ENCODE peak calls at places on chromosomes 16 and 17, in seven cellular contexts. G, R, X, S, B, P and U are unnamed samples.

GRCh38 chr17:69558796-69559195 is 144.3 kb downstream of the MAP2K6 start:
- DNase-seq in G (no peak), R (no peak), X (no peak), S (no peak), B (no peak), P (no peak), U (no peak)

GRCh38 chr16:87273471-87274030 is 43.6 kb downstream of the C16orf95 start:
- DNase-seq in G (no peak), R (no peak), X (no peak), S (no peak), B (no peak), P (no peak), U (no peak)

GRCh38 chr16:69626256-69626655 is 60.5 kb downstream of the NFAT5 start:
- DNase-seq in G (no peak), R (no peak), X (no peak), S (no peak), B (no peak), P (no peak), U (no peak)

GRCh38 chr17:55168970-55169687 is 95.6 kb upstream of the HLF start:
- DNase-seq in G (peak; percentile 79), R (no peak), X (no peak), S (no peak), B (no peak), P (no peak), U (no peak)

GRCh38 chr17:74259667-74260524 is 14.1 kb upstream of the DNAI2 start:
- DNase-seq in G (no peak), R (no peak), X (no peak), S (no peak), B (no peak), P (no peak), U (no peak)

GRCh38 chr16:25575363-25575762 is 116.4 kb upstream of the HS3ST4 start:
- DNase-seq in G (no peak), R (no peak), X (no peak), S (no peak), B (no peak), P (peak; percentile 89), U (no peak)

GRCh38 chr17:19904412-19904811 is 36.7 kb upstream of the ULK2 start:
- DNase-seq in G (no peak), R (no peak), X (no peak), S (no peak), B (no peak), P (no peak), U (no peak)

GRCh38 chr17:64196626-64197025 is 66.4 kb downstream of the TEX2 start:
- DNase-seq in G (no peak), R (no peak), X (no peak), S (no peak), B (peak; percentile 36), P (no peak), U (peak; percentile 60)

GRCh38 chr16:58265480-58266052 is 29.3 kb downstream of the PRSS54 start:
- DNase-seq in G (no peak), R (no peak), X (no peak), S (no peak), B (no peak), P (no peak), U (no peak)

GRCh38 chr16:88510091-88510719 is 57.1 kb downstream of the ZFPM1 start:
- DNase-seq in G (no peak), R (peak; percentile 73), X (no peak), S (no peak), B (no peak), P (no peak), U (no peak)

GRCh38 chr16:31265329-31266245 is 5.8 kb downstream of the ITGAM start:
- DNase-seq in G (peak; percentile 92), R (no peak), X (peak; percentile 42), S (no peak), B (no peak), P (no peak), U (no peak)

GRCh38 chr16:30731411-30731810 is 16.8 kb upstream of the PHKG2 start:
- DNase-seq in G (peak; percentile 31), R (no peak), X (no peak), S (no peak), B (no peak), P (no peak), U (no peak)

GRCh38 chr17:21232033-21232749 is 18.2 kb upstream of the TMEM11 start:
- DNase-seq in G (no peak), R (no peak), X (no peak), S (no peak), B (no peak), P (no peak), U (no peak)

GRCh38 chr16:56658476-56658875 is 717 bp downstream of the MT1F start:
- DNase-seq in G (no peak), R (no peak), X (no peak), S (no peak), B (no peak), P (no peak), U (no peak)

GRCh38 chr17:40598928-40599627 is 33.8 kb upstream of the CCR7 start:
- DNase-seq in G (peak; percentile 96), R (no peak), X (no peak), S (no peak), B (no peak), P (no peak), U (no peak)

GRCh38 chr17:66488874-66489273 is 186.5 kb downstream of the PRKCA start:
- DNase-seq in G (no peak), R (no peak), X (no peak), S (no peak), B (no peak), P (no peak), U (no peak)

GRCh38 chr16:67279296-67280089 is at the start of gene PLEKHG4:
- DNase-seq in G (peak; percentile 85), R (peak; percentile 55), X (peak; percentile 79), S (peak; percentile 90), B (no peak), P (peak; percentile 86), U (peak; percentile 72)

GRCh38 chr17:72126575-72127486 is 6.0 kb downstream of the SOX9 start:
- DNase-seq in G (no peak), R (peak; percentile 49), X (peak; percentile 47), S (no peak), B (peak; percentile 32), P (no peak), U (no peak)

GRCh38 chr17:50551884-50552283 is 4.9 kb downstream of the SPATA20 start:
- DNase-seq in G (no peak), R (no peak), X (no peak), S (no peak), B (no peak), P (no peak), U (no peak)

GRCh38 chr17:58054641-58055040 is 28.6 kb upstream of the DYNLL2 start:
- DNase-seq in G (no peak), R (no peak), X (no peak), S (no peak), B (no peak), P (no peak), U (no peak)

GRCh38 chr16:77838597-77839255 is 50.4 kb downstream of the VAT1L start:
- DNase-seq in G (no peak), R (no peak), X (no peak), S (no peak), B (no peak), P (no peak), U (no peak)

GRCh38 chr16:6846452-6846851 is 486.2 kb upstream of the RBFOX1 start:
- DNase-seq in G (no peak), R (no peak), X (no peak), S (no peak), B (no peak), P (no peak), U (no peak)

GRCh38 chr16:4320030-4320429 is 4.2 kb downstream of the GLIS2 start:
- DNase-seq in G (no peak), R (no peak), X (no peak), S (no peak), B (no peak), P (no peak), U (no peak)

GRCh38 chr16:86927699-86928098 is 349.4 kb downstream of the FOXL1 start:
- DNase-seq in G (no peak), R (no peak), X (no peak), S (no peak), B (no peak), P (no peak), U (no peak)

GRCh38 chr16:11668590-11669379 is 530 bp downstream of the SNN start:
- DNase-seq in G (no peak), R (no peak), X (no peak), S (no peak), B (no peak), P (peak; percentile 86), U (no peak)

GRCh38 chr17:83121921-83122820 is 42.8 kb downstream of the METRNL start:
- DNase-seq in G (no peak), R (no peak), X (no peak), S (peak; percentile 37), B (no peak), P (no peak), U (no peak)
- H3K4me3 ChIP-seq in G (no peak overlapping the region), R (no peak overlapping the region), X (no peak overlapping the region), S (no peak overlapping the region), B (no peak overlapping the region), P (no peak overlapping the region), U (no peak overlapping the region)

DNA sequence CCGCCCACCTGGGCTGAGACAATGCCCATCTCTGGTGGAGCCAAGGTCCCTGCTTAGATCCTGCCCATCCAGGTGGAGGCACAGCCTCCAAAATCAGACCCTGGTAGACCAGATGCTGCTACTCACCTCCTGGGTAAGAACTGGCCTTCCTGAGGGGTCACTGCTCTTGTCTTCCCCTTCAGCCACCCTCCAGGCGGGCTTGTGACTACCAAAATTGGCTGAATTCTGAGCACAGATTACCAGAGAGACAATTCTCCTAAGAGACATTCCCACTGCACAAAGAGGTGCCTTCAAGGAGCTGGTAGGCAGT is 10.9 kb downstream of the MMP2 start:
- DNase-seq in G (no peak), R (no peak), X (no peak), S (no peak), B (no peak), P (no peak), U (no peak)
- H3K4me3 ChIP-seq in G (no peak overlapping the region), R (no peak overlapping the region), X (no peak overlapping the region), S (no peak overlapping the region), B (no peak overlapping the region), P (no peak overlapping the region), U (no peak overlapping the region)

GRCh38 chr16:65117701-65118448 is 4.0 kb downstream of the CDH11 start:
- DNase-seq in G (peak; percentile 63), R (peak; percentile 62), X (peak; percentile 57), S (no peak), B (peak; percentile 39), P (peak; percentile 86), U (peak; percentile 61)
- H3K4me3 ChIP-seq in G (no peak overlapping the region), R (no peak overlapping the region), X (no peak overlapping the region), S (no peak overlapping the region), B (peak overlapping the region; percentile 2), P (peak overlapping the region; percentile 7), U (no peak overlapping the region)

DNA sequence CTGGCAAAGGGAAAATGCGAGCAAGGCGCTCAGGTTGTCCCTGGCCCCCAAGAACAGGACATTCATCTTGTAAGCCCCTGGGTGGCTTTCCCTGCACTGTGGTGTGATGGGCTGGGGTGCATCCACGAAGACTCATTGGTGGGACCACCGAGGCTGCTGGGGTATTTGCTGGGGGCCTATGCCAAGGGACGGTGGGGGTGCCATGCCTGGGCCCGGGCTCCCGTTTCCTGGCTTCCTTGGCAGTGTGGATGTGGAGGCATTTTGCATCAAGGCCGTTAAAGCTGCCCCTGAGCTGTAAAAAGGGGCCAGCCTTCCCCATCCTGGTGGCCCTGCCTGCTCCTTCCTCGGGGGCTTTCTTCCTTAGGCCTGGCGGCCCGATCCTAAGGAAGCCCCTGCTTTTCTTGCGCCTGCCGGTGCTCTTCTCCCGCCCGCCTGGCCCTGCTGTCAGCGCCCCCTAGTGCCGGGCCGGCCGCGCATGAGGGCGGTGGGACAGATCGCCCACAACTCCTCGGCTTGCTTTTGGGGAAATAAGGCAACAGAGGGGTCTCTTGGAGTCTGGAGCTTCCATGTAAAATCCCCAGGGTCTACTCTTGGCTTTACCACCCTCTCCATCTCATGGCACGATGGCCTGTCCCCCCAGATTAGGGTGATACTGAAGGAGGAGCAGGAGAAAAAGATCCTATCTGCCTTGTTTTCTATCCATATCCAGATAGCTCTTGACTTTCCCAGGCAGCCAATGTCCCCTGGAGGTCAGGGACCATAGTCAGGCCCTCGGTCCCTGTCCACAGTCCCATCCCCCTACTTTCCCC is 9.8 kb upstream of the TBX2 start:
- DNase-seq in G (peak; percentile 51), R (no peak), X (no peak), S (no peak), B (no peak), P (peak; percentile 83), U (peak; percentile 64)
- H3K4me3 ChIP-seq in G (no peak overlapping the region), R (no peak overlapping the region), X (no peak overlapping the region), S (no peak overlapping the region), B (no peak overlapping the region), P (no peak overlapping the region), U (no peak overlapping the region)